ENCODE peak calls at places on chromosomes 1 and 21, in four cellular contexts. V, Y, P and A are unnamed samples.

GRCh38 chr1:7110306-7110705 is 325.1 kb downstream of the CAMTA1 start:
- DNase-seq in P (no peak), Y (no peak), V (no peak), A (no peak)

GRCh38 chr1:116919802-116920201 is 10.1 kb downstream of the PTGFRN start:
- DNase-seq in Y (peak; percentile 10), V (peak; percentile 48), P (no peak), A (peak; percentile 56)

GRCh38 chr21:45060675-45061311 is 13.6 kb upstream of the ADARB1 start:
- DNase-seq in P (no peak), V (no peak), Y (no peak), A (no peak)

GRCh38 chr1:93196591-93196990 is 16.1 kb downstream of the CCDC18 start:
- DNase-seq in P (no peak), Y (peak; percentile 9), V (no peak), A (no peak)

GRCh38 chr1:81706650-81707435 is 93.9 kb upstream of the ADGRL2 start:
- DNase-seq in V (no peak), P (no peak), Y (peak; percentile 55), A (no peak)

GRCh38 chr1:221098462-221099406 is 219.5 kb downstream of the HLX start:
- DNase-seq in P (no peak), V (no peak), Y (peak; percentile 66), A (no peak)

GRCh38 chr21:34579411-34579810 is 35.5 kb downstream of the RCAN1 start:
- DNase-seq in P (no peak), Y (peak; percentile 20), V (no peak), A (no peak)

GRCh38 chr1:54095543-54096286 is 42.3 kb downstream of the TCEANC2 start:
- DNase-seq in Y (no peak), P (no peak), V (no peak), A (peak; percentile 47)

GRCh38 chr1:35202048-35202719 is 9.2 kb upstream of the SFPQ start:
- DNase-seq in Y (peak; percentile 89), V (peak; percentile 89), P (no peak), A (peak; percentile 74)

GRCh38 chr1:10400013-10400412 is 1.1 kb downstream of the PGD start:
- DNase-seq in Y (no peak), P (no peak), V (no peak), A (no peak)

GRCh38 chr1:153352523-153352922 is 3.9 kb upstream of the PGLYRP4 start:
- DNase-seq in V (peak; percentile 69), P (peak; percentile 40), Y (peak; percentile 81), A (peak; percentile 72)

GRCh38 chr1:243343970-243344749 is 88.3 kb downstream of the SDCCAG8 start:
- DNase-seq in Y (peak; percentile 61), V (peak; percentile 57), P (no peak), A (no peak)

GRCh38 chr1:66729130-66729922 is 22.9 kb upstream of the DYNLT5 start:
- DNase-seq in V (peak; percentile 15), P (no peak), Y (peak; percentile 25), A (no peak)

GRCh38 chr1:225928186-225929175 is 4.4 kb upstream of the PYCR2 start:
- DNase-seq in P (no peak), Y (no peak), V (no peak), A (no peak)

GRCh38 chr1:191875994-191876393 is 282.3 kb upstream of the RGS18 start:
- DNase-seq in Y (no peak), P (no peak), V (no peak), A (no peak)

GRCh38 chr1:20375563-20375962 is 84.9 kb downstream of the VWA5B1 start:
- DNase-seq in Y (no peak), V (no peak), P (no peak), A (no peak)